ENCODE peak calls at places on chromosomes 4 and X, in five cellular contexts. M is pancreas; C is CD8-positive, alpha-beta T cell; U is cardiac muscle cell; Y is upper lobe of right lung. P is an unnamed sample.

GRCh38 chr4:2322801-2323200 is 60.9 kb upstream of the MXD4 start:
- DNase-seq in U (no peak), C (no peak), Y (no peak), M (no peak), P (no peak)

GRCh38 chr4:4670869-4671268 is 129.0 kb upstream of the STX18 start:
- DNase-seq in M (no peak), C (no peak), U (no peak), Y (no peak), P (no peak)

GRCh38 chr4:73922766-73923630 is 53.8 kb downstream of the CXCL1 start:
- DNase-seq in M (no peak), Y (no peak), C (no peak), U (peak; percentile 79), P (no peak)

GRCh38 chr4:14831447-14831846 is 170.8 kb upstream of the CPEB2 start:
- DNase-seq in Y (no peak), M (peak; percentile 41), U (no peak), C (no peak), P (no peak)

GRCh38 chr4:122576261-122577188 is 44.3 kb downstream of the IL21 start:
- DNase-seq in M (no peak), Y (no peak), C (no peak), U (peak; percentile 74), P (no peak)

GRCh38 chr4:89994176-89994873 is 99.7 kb downstream of the MMRN1 start:
- DNase-seq in U (no peak), M (no peak), C (no peak), Y (no peak), P (no peak)

GRCh38 chr4:17941731-17942130 is 79.8 kb downstream of the LCORL start:
- DNase-seq in U (no peak), C (no peak), M (no peak), Y (no peak), P (no peak)

GRCh38 chr4:64359496-64359895 is 49.8 kb downstream of the TECRL start:
- DNase-seq in M (no peak), U (no peak), Y (no peak), C (no peak), P (no peak)

GRCh38 chr4:90137545-90137944 is 10.4 kb downstream of the CCSER1 start:
- DNase-seq in Y (no peak), C (no peak), M (no peak), U (no peak), P (no peak)

GRCh38 chrX:120680090-120680489 is 50.2 kb upstream of the C1GALT1C1 start:
- DNase-seq in U (no peak), C (no peak), Y (no peak), M (no peak), P (no peak)

GRCh38 chr4:183397741-183398297 is 46.6 kb upstream of the CDKN2AIP start:
- DNase-seq in M (no peak), Y (no peak), C (no peak), U (no peak), P (no peak)

GRCh38 chr4:185031611-185032010 is 13.3 kb downstream of the HELT start:
- DNase-seq in C (no peak), Y (no peak), U (no peak), M (no peak), P (no peak)

GRCh38 chr4:185035284-185035683 is 17.0 kb downstream of the HELT start:
- DNase-seq in C (no peak), M (no peak), U (no peak), Y (no peak), P (no peak)

GRCh38 chr4:185036019-185036418 is 17.7 kb downstream of the HELT start:
- DNase-seq in Y (no peak), C (no peak), M (no peak), U (no peak), P (no peak)

GRCh38 chr4:185033072-185033471 is 14.8 kb downstream of the HELT start:
- DNase-seq in Y (no peak), C (no peak), M (no peak), U (no peak), P (no peak)

DNA sequence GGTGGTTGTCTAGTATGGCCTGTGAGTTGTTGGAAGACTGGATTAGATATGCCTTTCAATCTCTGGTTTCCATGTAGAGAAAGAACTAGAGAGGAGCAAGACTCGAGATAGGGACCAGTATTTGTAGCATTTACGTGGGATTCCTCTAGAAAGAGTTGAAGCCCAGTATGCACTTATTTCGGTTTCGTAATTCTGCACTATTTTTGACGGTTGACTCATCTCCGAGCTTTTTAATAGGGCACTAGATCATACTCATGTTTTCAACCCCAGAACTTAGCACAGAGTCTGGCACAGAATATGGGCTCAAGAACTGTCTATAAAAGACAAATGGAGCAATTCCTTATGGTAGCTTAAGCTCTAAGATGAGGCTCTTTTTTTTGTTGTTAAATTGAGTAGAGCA is 15.7 kb downstream of the HELT start:
- DNase-seq in M (no peak), C (no peak), Y (no peak), U (no peak), P (no peak)
- H3K27me3 ChIP-seq in M (no peaks in the 10 kb centered on the region), C (no peaks in the 10 kb centered on the region), Y (peaks cover 8% of the 10 kb centered on the region), U (peaks cover 58% of the 10 kb centered on the region), P (peaks cover 4% of the 10 kb centered on the region)

GRCh38 chrX:118627084-118627758 is 100.2 kb upstream of the IL13RA1 start:
- DNase-seq in C (no peak), M (no peak), U (no peak), Y (no peak), P (no peak)
- H3K36me3 ChIP-seq in C (peaks cover 48% of the 10 kb centered on the region), M (no peaks in the 10 kb centered on the region), U (no peaks in the 10 kb centered on the region), Y (peaks cover 29% of the 10 kb centered on the region), P (no peaks in the 10 kb centered on the region)

GRCh38 chr4:30726090-30726668 is 6.0 kb downstream of the PCDH7 start:
- DNase-seq in Y (no peak), U (no peak), C (no peak), M (no peak), P (no peak)
- H3K4me3 ChIP-seq in Y (no peak overlapping the region), U (peak overlapping the region; percentile 92), C (no peak overlapping the region), M (no peak overlapping the region), P (no peak overlapping the region)

GRCh38 chr4:144648042-144648441 is 2.1 kb downstream of the HHIP start:
- DNase-seq in M (no peak), U (no peak), Y (no peak), C (no peak), P (no peak)

GRCh38 chr4:144649646-144650045 is 3.7 kb downstream of the HHIP start:
- DNase-seq in M (no peak), Y (no peak), U (no peak), C (no peak), P (no peak)

GRCh38 chr4:144647095-144647959 is 1.4 kb downstream of the HHIP start:
- DNase-seq in C (no peak), M (no peak), Y (no peak), U (peak; percentile 51), P (no peak)

GRCh38 chr4:144646523-144647094 is 653 bp downstream of the HHIP start:
- DNase-seq in U (peak; percentile 22), M (no peak), Y (no peak), C (no peak), P (no peak)

DNA sequence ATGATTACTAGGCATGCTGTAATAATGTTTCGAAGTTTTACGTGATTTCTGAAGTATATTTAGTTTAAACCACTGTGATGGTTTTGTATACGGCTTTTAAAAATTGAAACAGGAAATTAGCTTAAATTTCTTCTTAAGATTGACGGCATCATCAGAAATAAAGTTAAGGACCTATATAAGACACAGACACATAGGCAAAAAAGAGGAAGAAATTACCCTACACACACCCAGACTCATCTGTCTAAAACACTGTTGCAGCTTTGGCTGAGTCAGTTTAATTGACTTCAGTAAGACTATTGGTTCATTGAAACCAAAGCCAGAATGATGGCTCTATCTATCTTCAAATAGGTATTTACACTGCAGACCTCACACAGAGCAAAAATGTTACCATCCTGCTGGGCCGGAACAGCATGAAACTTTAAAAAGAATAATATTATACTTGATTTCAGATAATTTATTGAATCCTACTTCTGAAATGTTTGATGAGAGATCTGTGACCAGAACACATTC is 4.4 kb downstream of the HHIP start:
- DNase-seq in C (no peak), U (no peak), Y (no peak), M (no peak), P (no peak)
- H3K27me3 ChIP-seq in C (peaks cover 7% of the 10 kb centered on the region), U (peaks cover 75% of the 10 kb centered on the region), Y (peaks cover 33% of the 10 kb centered on the region), M (no peaks in the 10 kb centered on the region), P (peaks cover 22% of the 10 kb centered on the region)

DNA sequence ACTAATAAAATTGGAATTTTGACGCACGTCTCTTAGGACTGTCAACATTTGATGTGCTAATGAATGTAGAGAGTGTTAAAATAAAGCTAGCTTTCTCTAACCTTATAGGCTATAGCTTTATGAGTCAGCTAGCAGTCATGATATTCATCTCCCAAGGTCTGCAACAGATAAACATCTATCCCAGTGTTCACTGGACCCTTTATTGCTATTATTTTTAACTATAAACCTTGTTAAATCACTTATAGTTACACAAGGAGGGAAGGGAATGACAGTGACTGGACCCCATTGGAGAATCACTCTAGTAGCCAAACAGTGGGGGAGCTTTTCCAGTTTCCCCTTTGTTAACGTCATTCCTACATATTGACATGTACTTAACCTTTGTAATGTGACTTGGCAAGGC is 67.9 kb upstream of the SHISA3 start:
- DNase-seq in U (no peak), M (no peak), C (no peak), Y (no peak), P (no peak)
- H3K36me3 ChIP-seq in U (no peaks in the 10 kb centered on the region), M (no peaks in the 10 kb centered on the region), C (no peaks in the 10 kb centered on the region), Y (no peaks in the 10 kb centered on the region), P (no peaks in the 10 kb centered on the region)

GRCh38 chr4:38857354-38858096 is 908 bp upstream of the TLR6 start:
- DNase-seq in U (peak; percentile 84), C (no peak), Y (no peak), M (peak; percentile 42), P (peak; percentile 81)
- H3K4me3 ChIP-seq in U (no peak overlapping the region), C (peak overlapping the region; percentile 31), Y (no peak overlapping the region), M (no peak overlapping the region), P (no peak overlapping the region)

GRCh38 chr4:53932784-53933183 is 131.6 kb downstream of the CHIC2 start:
- DNase-seq in M (no peak), C (no peak), Y (no peak), U (peak; percentile 98), P (peak; percentile 100)
- H3K27me3 ChIP-seq in M (no peaks in the 10 kb centered on the region), C (no peaks in the 10 kb centered on the region), Y (no peaks in the 10 kb centered on the region), U (no peaks in the 10 kb centered on the region), P (no peaks in the 10 kb centered on the region)

GRCh38 chr4:82437285-82438005 is 7.1 kb downstream of the ENOPH1 start:
- DNase-seq in M (no peak), C (no peak), Y (no peak), U (peak; percentile 37), P (no peak)
- H3K36me3 ChIP-seq in M (no peaks in the 10 kb centered on the region), C (no peaks in the 10 kb centered on the region), Y (no peaks in the 10 kb centered on the region), U (no peaks in the 10 kb centered on the region), P (peaks cover 2% of the 10 kb centered on the region)